ENCODE peak calls at places on chromosomes 11 and 22, in ten cellular contexts. P is Panc1; O is BE2C; J is body of pancreas; E is CD4-positive, CD25-positive, alpha-beta regulatory T cell; G is OCI-LY7; F is CD8-positive, alpha-beta T cell; M is cardiac muscle cell; Z is GM23248; W is fibroblast of lung. X is an unnamed sample. For H3K9me3, the result is how much of the 10 kb centered on the place peaks cover.

GRCh38 chr11:85699957-85700741 is 14.2 kb upstream of the CCDC89 start:
- DNase-seq in Z (no peak), E (peak), O (no peak), M (no peak), W (no peak), G (no peak), P (no peak), F (no peak), J (no peak), X (no peak)

GRCh38 chr11:2529636-2530035 is 84.8 kb downstream of the KCNQ1 start:
- DNase-seq in M (no peak), G (no peak), F (no peak), W (no peak), J (no peak), Z (no peak), E (no peak), P (no peak), O (peak), X (no peak)

GRCh38 chr11:2781413-2782274 is 81.8 kb upstream of the KCNQ1OT1 start:
- DNase-seq in P (no peak), Z (no peak), G (no peak), F (no peak), E (no peak), O (no peak), J (peak), M (no peak), W (no peak), X (no peak)

GRCh38 chr11:86800076-86800955 is at the start of gene PRSS23:
- DNase-seq in O (peak), W (peak), E (no peak), F (no peak), J (peak), M (peak), Z (peak), G (no peak), P (no peak), X (peak)

GRCh38 chr11:67483901-67484665 is 1.3 kb downstream of the AIP start:
- DNase-seq in P (no peak), Z (no peak), E (peak), G (peak), J (no peak), W (no peak), M (no peak), O (no peak), F (peak), X (no peak)

GRCh38 chr11:2675540-2675939 is 24.3 kb downstream of the KCNQ1OT1 start:
- DNase-seq in J (no peak), W (no peak), P (no peak), F (no peak), M (no peak), Z (no peak), G (no peak), O (peak), E (no peak), X (no peak)

GRCh38 chr11:5131584-5132335 is 6.4 kb downstream of the OR52A5 start:
- DNase-seq in M (no peak), W (no peak), G (no peak), F (no peak), J (no peak), E (no peak), P (no peak), O (no peak), Z (no peak), X (no peak)

GRCh38 chr11:120883404-120884135 is 140.3 kb upstream of the TBCEL start:
- DNase-seq in P (no peak), G (no peak), O (no peak), M (peak), F (no peak), J (peak), W (peak), Z (peak), E (no peak), X (peak)

GRCh38 chr11:121524233-121524631 is 71.5 kb upstream of the SORL1-AS1 start:
- DNase-seq in W (no peak), Z (no peak), G (no peak), P (no peak), O (no peak), E (no peak), J (no peak), M (no peak), F (no peak), X (no peak)

GRCh38 chr11:112369916-112370315 is 109.3 kb upstream of the PLET1 start:
- DNase-seq in P (no peak), F (no peak), J (no peak), W (no peak), E (no peak), Z (no peak), M (no peak), O (no peak), G (no peak), X (no peak)

GRCh38 chr11:9214765-9215164 is 50.4 kb downstream of the DENND5A start:
- DNase-seq in F (no peak), P (no peak), O (no peak), W (peak), E (no peak), Z (peak), M (peak), G (no peak), J (no peak), X (peak)

GRCh38 chr22:24588756-24589481 is 4.0 kb downstream of the LRRC75B start:
- DNase-seq in E (no peak), W (no peak), P (no peak), M (no peak), O (peak), J (no peak), Z (no peak), G (no peak), F (no peak), X (no peak)

GRCh38 chr11:11669447-11669846 is 47.6 kb upstream of the GALNT18 start:
- DNase-seq in Z (no peak), E (no peak), P (no peak), J (no peak), F (no peak), O (no peak), G (no peak), M (no peak), W (no peak), X (no peak)

GRCh38 chr11:121391914-121392313 is 60.2 kb upstream of the SORL1 start:
- DNase-seq in W (no peak), M (no peak), P (no peak), G (no peak), Z (no peak), J (peak), F (no peak), E (no peak), O (no peak), X (peak)

GRCh38 chr11:63534895-63535461 is 1.6 kb upstream of the PLAAT4 start:
- DNase-seq in E (no peak), J (no peak), P (no peak), F (no peak), G (no peak), Z (no peak), W (no peak), O (no peak), M (no peak), X (no peak)

GRCh38 chr11:37002831-37003230 is 404.8 kb upstream of the RAG2 start:
- DNase-seq in G (no peak), W (no peak), M (no peak), Z (no peak), F (no peak), J (no peak), E (no peak), O (no peak), P (no peak), X (no peak)

GRCh38 chr22:22770881-22771280 is 116.7 kb upstream of the IGLL5 start:
- DNase-seq in O (no peak), M (no peak), P (no peak), G (no peak), E (no peak), Z (no peak), F (no peak), J (no peak), W (no peak), X (no peak)

GRCh38 chr22:44309647-44310046 is 3.1 kb downstream of the SHISAL1 start:
- DNase-seq in P (no peak), G (no peak), W (no peak), Z (peak), F (no peak), O (no peak), M (peak), E (no peak), J (no peak), X (no peak)

GRCh38 chr11:75383246-75383645 is 16.1 kb upstream of the RPS3 start:
- DNase-seq in J (no peak), G (no peak), F (peak), E (peak), P (no peak), Z (no peak), W (no peak), M (no peak), O (no peak), X (no peak)

GRCh38 chr11:829116-829945 is 1.6 kb downstream of the CRACR2B start:
- DNase-seq in F (no peak), J (no peak), Z (no peak), G (no peak), W (no peak), E (no peak), P (no peak), O (no peak), M (peak), X (peak)

GRCh38 chr11:113675003-113675471 is 31.1 kb downstream of the TMPRSS5 start:
- DNase-seq in F (no peak), P (no peak), W (peak), J (peak), Z (peak), M (peak), G (no peak), E (no peak), O (no peak), X (peak)

GRCh38 chr22:29625090-29625825 is 21.8 kb downstream of the NF2 start:
- DNase-seq in J (peak), Z (peak), G (peak), M (peak), P (no peak), E (peak), F (peak), W (peak), O (peak), X (peak)

GRCh38 chr22:17130199-17130598 is 9.0 kb upstream of the TMEM121B start:
- DNase-seq in G (no peak), J (no peak), Z (peak), M (no peak), F (no peak), O (no peak), P (no peak), E (no peak), W (peak), X (no peak)

GRCh38 chr11:118258410-118258809 is 5.7 kb downstream of the MPZL2 start:
- DNase-seq in Z (no peak), P (no peak), F (no peak), G (peak), E (peak), J (no peak), O (no peak), W (no peak), M (no peak), X (no peak)

GRCh38 chr11:118247041-118247440 is 5.1 kb downstream of the MPZL3 start:
- DNase-seq in P (no peak), G (no peak), J (no peak), E (no peak), W (no peak), M (no peak), O (no peak), F (no peak), Z (no peak), X (peak)

GRCh38 chr11:118251858-118252652 is at the start of gene MPZL3:
- DNase-seq in F (peak), Z (peak), P (no peak), E (peak), M (peak), J (peak), O (peak), W (peak), G (peak), X (peak)

GRCh38 chr11:118252688-118253087 is 523 bp upstream of the MPZL3 start:
- DNase-seq in F (no peak), G (peak), J (no peak), E (no peak), W (no peak), M (no peak), O (no peak), Z (no peak), P (no peak), X (no peak)
- H3K4me3 ChIP-seq in F (peak), G (peak), J (no peak), E (peak), W (no peak), M (peak), O (peak), Z (peak), P (peak), X (peak)

GRCh38 chr22:48299801-48300200 is 1527.9 kb downstream of the BRD1 start:
- DNase-seq in M (no peak), G (no peak), J (no peak), O (no peak), P (no peak), F (no peak), E (no peak), Z (no peak), W (no peak), X (no peak)

GRCh38 chr22:48299124-48299523 is 1528.5 kb downstream of the BRD1 start:
- DNase-seq in F (no peak), O (no peak), M (no peak), J (no peak), G (no peak), W (no peak), E (no peak), Z (no peak), P (no peak), X (no peak)

GRCh38 chr22:48301908-48302307 is 1525.8 kb downstream of the BRD1 start:
- DNase-seq in E (no peak), J (no peak), F (no peak), Z (no peak), W (no peak), G (no peak), P (no peak), O (no peak), M (no peak), X (no peak)

GRCh38 chr22:48301421-48301820 is 1526.3 kb downstream of the BRD1 start:
- DNase-seq in O (no peak), F (no peak), G (no peak), E (no peak), J (no peak), Z (no peak), P (no peak), M (no peak), W (no peak), X (no peak)

GRCh38 chr22:48300877-48301276 is 1526.8 kb downstream of the BRD1 start:
- DNase-seq in O (no peak), Z (no peak), G (no peak), W (no peak), J (no peak), P (no peak), E (no peak), M (no peak), F (no peak), X (no peak)
- H3K9me3 ChIP-seq in O (under half), Z (under half), G (under half), W (under half), J (under half), P (under half), E (under half), M (under half), F (under half), X (under half)

GRCh38 chr22:39469326-39469680 is 12.5 kb downstream of the MGAT3 start:
- DNase-seq in P (no peak), F (no peak), M (no peak), G (no peak), J (no peak), O (no peak), W (no peak), Z (no peak), E (no peak), X (no peak)

GRCh38 chr22:39468487-39469325 is 11.9 kb downstream of the MGAT3 start:
- DNase-seq in J (no peak), W (no peak), Z (no peak), M (no peak), P (no peak), O (no peak), G (no peak), F (no peak), E (no peak), X (no peak)

GRCh38 chr22:39463931-39464390 is 7.1 kb downstream of the MGAT3 start:
- DNase-seq in O (no peak), G (no peak), Z (peak), J (no peak), F (no peak), M (peak), W (no peak), E (no peak), P (no peak), X (peak)

GRCh38 chr22:39467390-39467901 is 10.6 kb downstream of the MGAT3 start:
- DNase-seq in M (no peak), Z (no peak), P (no peak), W (no peak), E (no peak), F (no peak), G (no peak), O (no peak), J (no peak), X (no peak)

DNA sequence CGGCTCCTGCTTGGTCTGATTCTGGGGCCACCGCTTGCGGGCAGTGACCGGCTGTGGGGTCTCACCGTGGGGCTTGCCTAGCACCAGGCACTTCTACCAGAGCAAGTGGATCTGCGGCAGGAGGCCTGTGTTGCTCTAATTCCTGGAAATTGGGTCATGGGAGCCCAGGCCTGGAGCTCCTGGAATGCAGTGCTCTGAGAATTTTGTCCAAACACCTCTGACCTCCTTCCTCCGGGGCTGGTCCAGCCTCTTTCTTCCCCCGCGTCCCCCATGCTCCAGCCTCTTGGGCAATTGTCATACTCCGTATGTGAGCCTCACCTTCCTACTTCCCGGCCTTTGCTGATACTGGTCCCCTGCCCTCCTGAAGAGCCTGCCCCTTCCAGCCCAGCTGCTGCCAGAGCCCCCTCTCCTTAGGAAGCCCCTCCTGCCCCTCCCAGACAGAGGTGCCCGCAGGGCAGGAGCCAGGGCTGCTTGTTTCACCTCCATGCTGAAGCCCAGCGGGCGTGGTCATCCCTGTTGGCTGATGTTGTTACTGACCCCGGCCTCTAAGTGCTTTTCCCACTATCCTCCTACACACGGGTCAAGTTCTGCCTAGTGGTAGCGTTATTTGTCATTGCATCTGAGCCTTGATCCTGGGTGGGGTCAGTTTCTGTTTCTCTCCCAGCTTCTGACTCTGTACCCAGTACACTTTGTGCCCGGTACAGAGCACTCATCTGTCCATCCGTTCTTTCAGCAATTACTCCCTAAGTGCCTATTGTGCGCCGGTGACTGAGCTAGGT is 9.6 kb downstream of the MGAT3 start:
- DNase-seq in J (no peak), M (peak), O (no peak), E (no peak), W (no peak), F (no peak), Z (no peak), G (no peak), P (no peak), X (no peak)
- H3K4me3 ChIP-seq in J (no peak), M (no peak), O (no peak), E (no peak), W (no peak), F (no peak), Z (no peak), G (peak), P (no peak), X (no peak)

GRCh38 chr22:48340191-48340590 is 1487.5 kb downstream of the BRD1 start:
- DNase-seq in M (no peak), G (no peak), E (no peak), J (no peak), F (no peak), P (no peak), W (no peak), O (no peak), Z (no peak), X (no peak)

GRCh38 chr22:48343461-48343860 is 1484.2 kb downstream of the BRD1 start:
- DNase-seq in W (no peak), M (no peak), J (no peak), E (no peak), Z (no peak), O (no peak), P (no peak), G (no peak), F (no peak), X (no peak)

GRCh38 chr22:48342732-48343131 is 1484.9 kb downstream of the BRD1 start:
- DNase-seq in J (no peak), E (no peak), P (no peak), M (no peak), Z (no peak), O (no peak), G (no peak), F (no peak), W (no peak), X (no peak)

GRCh38 chr22:48340727-48341709 is 1486.7 kb downstream of the BRD1 start:
- DNase-seq in Z (no peak), J (no peak), F (no peak), P (no peak), E (no peak), W (no peak), G (no peak), O (no peak), M (no peak), X (no peak)

GRCh38 chr22:48342016-48342415 is 1485.7 kb downstream of the BRD1 start:
- DNase-seq in Z (no peak), G (no peak), O (no peak), W (no peak), P (no peak), J (no peak), F (no peak), E (no peak), M (no peak), X (no peak)
- H3K9me3 ChIP-seq in Z (under half), G (under half), O (under half), W (under half), P (under half), J (under half), F (under half), E (under half), M (under half), X (under half)

GRCh38 chr11:92546089-92546488 is 321.5 kb downstream of the FAT3 start:
- DNase-seq in F (no peak), W (no peak), M (no peak), P (no peak), O (no peak), J (no peak), G (no peak), E (no peak), Z (no peak), X (no peak)

GRCh38 chr11:92550871-92551270 is 326.3 kb downstream of the FAT3 start:
- DNase-seq in W (no peak), E (no peak), G (no peak), O (no peak), M (no peak), F (no peak), P (no peak), J (no peak), Z (no peak), X (no peak)

GRCh38 chr11:92552942-92553341 is 328.3 kb downstream of the FAT3 start:
- DNase-seq in M (peak), F (no peak), E (no peak), J (no peak), W (no peak), P (no peak), G (no peak), Z (peak), O (no peak), X (no peak)

GRCh38 chr11:92554662-92555061 is 330.0 kb downstream of the FAT3 start:
- DNase-seq in W (no peak), E (no peak), G (no peak), O (no peak), M (no peak), P (no peak), Z (no peak), J (no peak), F (no peak), X (no peak)

GRCh38 chr11:92550411-92550810 is 325.8 kb downstream of the FAT3 start:
- DNase-seq in O (no peak), J (peak), Z (no peak), P (no peak), E (no peak), F (no peak), W (no peak), M (no peak), G (no peak), X (no peak)
- H3K4me3 ChIP-seq in O (no peak), J (no peak), Z (no peak), P (no peak), E (no peak), F (no peak), W (no peak), M (no peak), G (no peak), X (no peak)

GRCh38 chr22:46372686-46373085 is 37.2 kb downstream of the TRMU start:
- DNase-seq in F (no peak), Z (no peak), G (no peak), O (no peak), W (no peak), E (no peak), P (no peak), M (no peak), J (no peak), X (no peak)
- H3K9me3 ChIP-seq in F (under half), Z (under half), G (under half), O (under half), W (under half), E (under half), P (under half), M (under half), J (under half), X (under half)

GRCh38 chr11:57213282-57214086 is 23.6 kb downstream of the APLNR start:
- DNase-seq in M (peak), F (no peak), O (no peak), G (peak), W (peak), Z (no peak), J (no peak), E (no peak), P (no peak), X (no peak)
- H3K4me3 ChIP-seq in M (no peak), F (no peak), O (no peak), G (no peak), W (no peak), Z (no peak), J (no peak), E (no peak), P (no peak), X (no peak)

GRCh38 chr22:11605468-11605981 is 3922.5 kb upstream of the OR11H1 start:
- DNase-seq in M (no peak), F (no peak), Z (no peak), W (no peak), G (no peak), O (no peak), J (no peak), P (no peak), E (no peak), X (no peak)
- H3K9me3 ChIP-seq in M (under half), F (under half), Z (under half), W (under half), G (under half), O (under half), J (under half), P (under half), E (under half), X (under half)

GRCh38 chr22:32044477-32044876 is 1.4 kb downstream of the SLC5A1 start:
- DNase-seq in E (no peak), W (no peak), M (no peak), G (no peak), Z (no peak), F (no peak), J (no peak), P (no peak), O (no peak), X (no peak)
- H3K4me3 ChIP-seq in E (no peak), W (no peak), M (no peak), G (no peak), Z (no peak), F (no peak), J (no peak), P (no peak), O (no peak), X (no peak)

X was measured in MG63.